ENCODE peak calls at places on chromosomes 2 and 18, in eight cellular contexts. F is GM12878; H is A549; X is frontal cortex; R is fibroblast of pulmonary artery; J is CD4-positive, CD25-positive, alpha-beta regulatory T cell; Y is choroid plexus epithelial cell; T is neural crest cell. G is an unnamed sample.

GRCh38 chr2:18977409-18977808 is 381.0 kb downstream of the OSR1 start:
- DNase-seq in F (no peak), H (no peak), X (no peak), R (no peak), J (no peak), Y (no peak), T (no peak), G (no peak)

GRCh38 chr2:200662727-200663126 is 76.9 kb downstream of the AOX1 start:
- DNase-seq in F (no peak), H (peak), X (no peak), R (peak), J (no peak), Y (peak), T (no peak), G (no peak)

GRCh38 chr2:189580662-189581353 is at the start of gene SLC40A1:
- DNase-seq in F (no peak), H (peak), X (peak), R (peak), J (peak), Y (peak), T (peak), G (peak)

GRCh38 chr2:26141145-26141769 is 31.6 kb upstream of the GAREM2 start:
- DNase-seq in F (no peak), H (no peak), X (no peak), R (no peak), J (no peak), Y (no peak), T (no peak), G (no peak)

GRCh38 chr2:105600602-105600948 is 144.1 kb upstream of the NCK2 start:
- DNase-seq in F (no peak), H (no peak), X (no peak), R (no peak), J (no peak), Y (no peak), T (no peak), G (no peak)

GRCh38 chr18:56727399-56727798 is 76.2 kb downstream of the WDR7 start:
- DNase-seq in F (no peak), H (no peak), X (no peak), R (no peak), J (no peak), Y (no peak), T (no peak), G (no peak)

GRCh38 chr18:60347526-60348045 is 25.0 kb downstream of the MC4R start:
- DNase-seq in F (no peak), H (no peak), X (no peak), R (no peak), J (no peak), Y (no peak), T (no peak), G (no peak)

GRCh38 chr2:168559187-168559586 is 103.1 kb downstream of the CERS6 start:
- DNase-seq in F (no peak), H (no peak), X (no peak), R (no peak), J (no peak), Y (peak), T (no peak), G (no peak)

GRCh38 chr2:144414324-144414845 is 105.5 kb downstream of the ZEB2 start:
- DNase-seq in F (no peak), H (no peak), X (no peak), R (peak), J (no peak), Y (peak), T (no peak), G (no peak)

GRCh38 chr2:212752730-212753351 is 214.2 kb upstream of the ERBB4 start:
- DNase-seq in F (no peak), H (no peak), X (no peak), R (no peak), J (no peak), Y (no peak), T (no peak), G (no peak)

GRCh38 chr2:71687412-71687811 is 234.1 kb downstream of the DYSF start:
- DNase-seq in F (no peak), H (no peak), X (no peak), R (no peak), J (no peak), Y (no peak), T (no peak), G (no peak)

G was measured in stimulated activated CD4-positive, alpha-beta T cell treated with anti-CD3 and anti-CD28 coated beads, TNF-alpha, amount 100 ng/mL, for 4 hours.